ENCODE peak calls at places on chromosomes 13 and 19, in eight cellular contexts. S is H1, M is Peyer's patch, K is endothelial cell of umbilical vein, F is colonic mucosa, A is breast epithelium, L is ascending aorta, T is heart right ventricle. J is an unnamed sample.
A peak's percentile ranks its signal among the peaks of the same experiment; 100 is the strongest.

GRCh38 chr19:45746866-45747265 is 13.6 kb downstream of the MEIOSIN start:
- DNase-seq in L (no peak), K (no peak), F (no peak), S (no peak), A (no peak), T (no peak), M (no peak), J (no peak)

GRCh38 chr19:5114713-5115112 is 145.8 kb downstream of the KDM4B start:
- DNase-seq in F (no peak), A (no peak), M (no peak), K (no peak), L (no peak), T (no peak), S (no peak), J (no peak)

GRCh38 chr13:37306778-37307544 is 201.5 kb upstream of the CSNK1A1L start:
- DNase-seq in S (no peak), L (no peak), F (no peak), A (no peak), K (peak; percentile 54), M (no peak), T (no peak), J (peak; percentile 97)

GRCh38 chr13:40221460-40222201 is 444.8 kb downstream of the FOXO1 start:
- DNase-seq in L (no peak), K (no peak), A (peak; percentile 58), T (no peak), M (peak; percentile 64), F (no peak), S (no peak), J (peak; percentile 51)

GRCh38 chr13:66618702-66619101 is 611.4 kb downstream of the PCDH9 start:
- DNase-seq in M (no peak), L (no peak), K (peak; percentile 60), A (no peak), S (no peak), T (no peak), F (no peak), J (peak; percentile 28)

GRCh38 chr19:5953034-5953589 is 24.8 kb downstream of the RANBP3 start:
- DNase-seq in T (no peak), S (no peak), A (no peak), F (no peak), L (no peak), K (peak; percentile 31), M (no peak), J (no peak)

GRCh38 chr13:48132961-48133360 is 38.1 kb upstream of the MED4 start:
- DNase-seq in F (no peak), T (no peak), K (no peak), M (no peak), L (no peak), S (no peak), A (no peak), J (no peak)

GRCh38 chr13:27967736-27968315 is 1.3 kb downstream of the CDX2 start:
- DNase-seq in S (no peak), A (no peak), F (no peak), K (no peak), M (no peak), T (no peak), L (no peak), J (no peak)

GRCh38 chr19:1214862-1215731 is 9.5 kb downstream of the STK11 start:
- DNase-seq in M (no peak), L (peak; percentile 92), K (no peak), T (peak; percentile 74), A (no peak), S (no peak), F (no peak), J (no peak)

GRCh38 chr19:46031781-46032596 is 8.8 kb downstream of the IGFL4 start:
- DNase-seq in T (no peak), K (no peak), F (no peak), S (no peak), A (peak; percentile 6), L (no peak), M (no peak), J (no peak)

GRCh38 chr13:80379245-80379644 is 38.3 kb upstream of the SPRY2 start:
- DNase-seq in S (no peak), K (no peak), T (no peak), L (no peak), A (no peak), M (no peak), F (no peak), J (peak; percentile 78)

GRCh38 chr19:35790981-35791813 is 15.8 kb downstream of the ARHGAP33 start:
- DNase-seq in S (no peak), M (no peak), F (no peak), L (peak; percentile 61), A (no peak), K (no peak), T (no peak), J (no peak)

GRCh38 chr13:77168232-77168631 is 141.3 kb upstream of the FBXL3 start:
- DNase-seq in K (no peak), A (no peak), T (no peak), L (no peak), F (peak; percentile 19), S (no peak), M (no peak), J (peak; percentile 69)

GRCh38 chr13:78339927-78340326 is 263.4 kb downstream of the POU4F1 start:
- DNase-seq in M (no peak), F (no peak), S (no peak), K (no peak), A (no peak), L (no peak), T (no peak), J (no peak)

DNA sequence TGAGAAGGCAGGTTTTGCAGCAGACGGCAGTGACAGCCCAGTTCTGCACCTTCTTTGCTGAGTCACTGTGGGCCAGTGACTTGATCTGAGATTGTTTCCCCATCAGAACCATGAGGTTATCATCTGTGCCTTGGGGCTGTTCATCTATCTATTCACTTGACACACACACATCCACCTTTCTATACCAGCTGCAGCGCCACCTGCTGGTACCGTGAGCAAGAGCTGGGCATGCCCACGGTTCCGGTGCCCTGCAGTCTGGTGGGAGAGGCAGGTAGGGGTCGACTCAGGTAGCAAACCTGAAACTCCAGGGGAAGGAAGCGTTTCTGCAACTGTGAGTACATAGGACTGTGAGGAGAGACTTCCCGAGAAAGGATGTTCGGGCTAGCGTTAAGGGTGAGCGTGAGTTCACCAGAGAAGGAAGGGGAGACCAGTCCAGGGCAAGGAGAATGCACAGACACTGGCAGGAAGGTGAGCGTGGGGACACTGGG is 7.5 kb upstream of the LIN7B start:
- DNase-seq in F (peak; percentile 68), T (no peak), K (peak; percentile 45), S (peak; percentile 87), A (no peak), L (no peak), M (peak; percentile 69), J (peak; percentile 40)
- H3K27ac ChIP-seq in F (no peak overlapping the region), T (no peak overlapping the region), K (no peak overlapping the region), S (no peak overlapping the region), A (no peak overlapping the region), L (no peak overlapping the region), M (no peak overlapping the region), J (no peak overlapping the region)

GRCh38 chr19:55340784-55341147 is 1.1 kb downstream of the KMT5C start:
- DNase-seq in T (no peak), A (peak; percentile 30), F (peak; percentile 39), M (no peak), L (no peak), K (peak; percentile 17), S (no peak), J (no peak)
- TF ChIP-seq CTCF in T (no peak), A (no peak), F (no peak), M (no peak), L (no peak), K (peak; percentile 35), S (no peak), J (peak; percentile 49)

GRCh38 chr13:21012841-21013681 is 48.3 kb downstream of the LATS2 start:
- DNase-seq in F (no peak), L (no peak), K (peak; percentile 62), T (no peak), A (no peak), S (no peak), M (no peak), J (no peak)

GRCh38 chr13:21013682-21014038 is 47.7 kb downstream of the LATS2 start:
- DNase-seq in K (no peak), T (no peak), M (no peak), S (no peak), A (no peak), L (no peak), F (no peak), J (no peak)

GRCh38 chr13:21012211-21012610 is 49.2 kb downstream of the LATS2 start:
- DNase-seq in S (no peak), T (no peak), F (no peak), M (no peak), L (no peak), K (no peak), A (no peak), J (no peak)

GRCh38 chr13:21010621-21011020 is 50.8 kb downstream of the LATS2 start:
- DNase-seq in M (no peak), A (no peak), K (no peak), F (no peak), S (no peak), T (no peak), L (no peak), J (no peak)

DNA sequence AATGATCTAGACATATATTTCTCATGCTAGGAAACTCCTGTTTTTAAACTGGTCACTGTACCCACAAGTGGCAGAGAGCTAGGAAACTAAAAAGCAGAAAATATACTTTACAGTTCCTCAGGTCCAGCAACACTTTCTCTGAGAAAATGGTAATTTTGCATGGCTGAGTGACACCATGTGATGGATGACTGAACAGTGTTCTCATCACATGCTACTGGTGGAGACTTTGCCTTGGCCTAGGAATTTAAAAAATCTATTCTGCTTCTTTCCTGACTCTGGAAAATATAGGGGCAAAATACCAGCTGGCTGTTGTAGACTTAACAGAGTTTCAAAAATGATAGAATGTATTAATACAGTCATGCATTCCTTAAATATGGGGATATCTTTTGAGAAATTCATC is 50.0 kb downstream of the LATS2 start:
- DNase-seq in F (no peak), K (no peak), T (no peak), A (no peak), L (no peak), M (no peak), S (no peak), J (no peak)
- H3K4me1 ChIP-seq in F (no peaks in the 10 kb centered on the region), K (peaks cover 28% of the 10 kb centered on the region), T (peaks cover 59% of the 10 kb centered on the region), A (no peaks in the 10 kb centered on the region), L (peaks cover 61% of the 10 kb centered on the region), M (no peaks in the 10 kb centered on the region), S (no peaks in the 10 kb centered on the region), J (peaks cover under 1% of the 10 kb centered on the region)

DNA sequence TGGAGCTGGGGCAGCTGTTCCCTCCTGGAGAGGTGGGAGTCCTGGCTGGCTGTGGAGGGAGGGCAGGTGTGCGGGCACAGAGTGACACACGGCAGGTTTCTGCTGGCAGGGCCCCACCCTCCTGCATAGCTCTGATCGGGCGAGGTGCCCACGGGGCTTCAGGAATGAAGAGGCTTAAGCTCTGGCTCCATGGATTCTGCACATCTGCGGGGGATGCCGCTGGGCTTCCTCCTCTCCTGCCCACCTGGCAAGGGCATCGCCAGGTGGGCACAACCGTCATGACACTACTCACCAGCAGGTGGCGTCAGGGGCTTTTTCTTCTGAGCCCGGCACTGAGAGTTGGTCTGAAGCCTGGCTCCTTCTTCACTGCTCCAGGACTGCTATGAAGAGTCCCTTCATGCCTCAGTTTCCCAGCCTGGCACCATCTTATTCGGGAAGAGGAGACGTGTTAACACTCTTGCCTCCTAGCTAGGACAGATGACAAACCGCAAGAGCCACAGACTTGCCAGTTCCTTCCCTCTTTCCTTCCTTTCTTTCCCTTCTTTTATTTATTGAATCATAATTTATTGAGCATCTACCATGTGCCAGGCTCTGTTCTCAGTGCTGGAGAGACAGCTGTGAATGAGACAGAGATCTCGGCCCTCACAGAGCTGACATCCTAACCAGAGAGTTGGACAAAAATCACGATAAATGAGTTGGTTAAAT is 15.2 kb upstream of the PAK4 start:
- DNase-seq in A (peak; percentile 61), F (peak; percentile 70), S (peak; percentile 92), K (peak; percentile 28), T (peak; percentile 48), L (no peak), M (peak; percentile 64), J (no peak)
- H3K27ac ChIP-seq in A (no peak overlapping the region), F (no peak overlapping the region), S (no peak overlapping the region), K (no peak overlapping the region), T (no peak overlapping the region), L (no peak overlapping the region), M (no peak overlapping the region), J (no peak overlapping the region)

GRCh38 chr19:14097532-14098151 is 7.1 kb upstream of the SAMD1 start:
- DNase-seq in T (no peak), F (no peak), K (no peak), A (no peak), L (no peak), M (no peak), S (no peak), J (no peak)
- TF ChIP-seq CTCF in T (peak; percentile 24), F (no peak), K (peak; percentile 16), A (no peak), L (no peak), M (peak; percentile 5), S (peak; percentile 64), J (peak; percentile 36)

J was measured in foreskin keratinocyte.